ENCODE peak calls at places on chromosomes 1 and 21, in eight cellular contexts. L is breast epithelium, C is suprapubic skin, P is lower leg skin, N is stomach, K is sigmoid colon, E is NB4, Q is prostate gland. F is an unnamed sample.
A peak's percentile ranks its signal among the peaks of the same experiment; 100 is the strongest.

GRCh38 chr1:192861860-192862259 is 53.0 kb downstream of the RGS2 start:
- DNase-seq in L (no peak), C (no peak), P (no peak), N (no peak), K (no peak), E (no peak), Q (peak; percentile 56), F (no peak)

GRCh38 chr1:56404066-56404465 is 175.3 kb downstream of the PLPP3 start:
- DNase-seq in L (no peak), C (no peak), P (no peak), N (no peak), K (no peak), E (no peak), Q (no peak), F (no peak)

GRCh38 chr21:22892041-22892440 is 1893.8 kb downstream of the NCAM2 start:
- DNase-seq in L (no peak), C (no peak), P (no peak), N (no peak), K (no peak), E (no peak), Q (no peak), F (no peak)

GRCh38 chr1:219460561-219461511 is 152.1 kb downstream of the ZC3H11B start:
- DNase-seq in L (no peak), C (no peak), P (no peak), N (no peak), K (no peak), E (peak; percentile 64), Q (no peak), F (no peak)

GRCh38 chr1:16073490-16074104 is at the start of gene FAM131C:
- DNase-seq in L (no peak), C (no peak), P (no peak), N (peak; percentile 52), K (no peak), E (peak; percentile 42), Q (no peak), F (no peak)

GRCh38 chr21:42594616-42595280 is 58.7 kb upstream of the PDE9A start:
- DNase-seq in L (peak; percentile 28), C (peak; percentile 62), P (peak; percentile 81), N (no peak), K (no peak), E (no peak), Q (no peak), F (no peak)

GRCh38 chr1:25933479-25934365 is 27.5 kb upstream of the STMN1 start:
- DNase-seq in L (no peak), C (no peak), P (no peak), N (no peak), K (no peak), E (peak; percentile 24), Q (no peak), F (no peak)

GRCh38 chr1:47449702-47450552 is 12.1 kb downstream of the FOXD2 start:
- DNase-seq in L (no peak), C (no peak), P (peak; percentile 87), N (peak; percentile 61), K (no peak), E (no peak), Q (peak; percentile 22), F (no peak)

GRCh38 chr1:47196622-47197021 is 6.8 kb upstream of the PDZK1IP1 start:
- DNase-seq in L (no peak), C (no peak), P (peak; percentile 74), N (no peak), K (peak; percentile 35), E (no peak), Q (no peak), F (no peak)

GRCh38 chr1:243482237-243483022 is 226.6 kb downstream of the SDCCAG8 start:
- DNase-seq in L (no peak), C (no peak), P (no peak), N (no peak), K (peak; percentile 67), E (peak; percentile 51), Q (no peak), F (no peak)

GRCh38 chr1:172109357-172109756 is 268.1 kb downstream of the DNM3 start:
- DNase-seq in L (no peak), C (no peak), P (no peak), N (no peak), K (no peak), E (no peak), Q (no peak), F (no peak)

GRCh38 chr21:42255825-42256224 is 36.9 kb downstream of the ABCG1 start:
- DNase-seq in L (no peak), C (no peak), P (no peak), N (no peak), K (no peak), E (no peak), Q (no peak), F (no peak)

GRCh38 chr1:31761883-31762282 is 2.3 kb downstream of the ADGRB2 start:
- DNase-seq in L (no peak), C (no peak), P (no peak), N (no peak), K (no peak), E (no peak), Q (no peak), F (no peak)

GRCh38 chr1:222093518-222093917 is 351.6 kb upstream of the DUSP10 start:
- DNase-seq in L (no peak), C (no peak), P (no peak), N (no peak), K (no peak), E (no peak), Q (no peak), F (no peak)

GRCh38 chr1:118363396-118363795 is 178.4 kb upstream of the SPAG17 start:
- DNase-seq in L (no peak), C (no peak), P (no peak), N (no peak), K (no peak), E (no peak), Q (no peak), F (no peak)

GRCh38 chr1:147837845-147838363 is 64.7 kb upstream of the GJA8 start:
- DNase-seq in L (no peak), C (no peak), P (no peak), N (no peak), K (no peak), E (no peak), Q (no peak), F (no peak)

GRCh38 chr1:108719654-108720435 is 7.1 kb downstream of the FNDC7 start:
- DNase-seq in L (no peak), C (no peak), P (no peak), N (no peak), K (no peak), E (peak; percentile 65), Q (no peak), F (no peak)

GRCh38 chr1:97581614-97582051 is 339.2 kb downstream of the DPYD start:
- DNase-seq in L (no peak), C (no peak), P (no peak), N (no peak), K (no peak), E (no peak), Q (no peak), F (no peak)

GRCh38 chr1:205298191-205298994 is 23.2 kb downstream of the NUAK2 start:
- DNase-seq in L (no peak), C (no peak), P (no peak), N (no peak), K (no peak), E (no peak), Q (no peak), F (no peak)

DNA sequence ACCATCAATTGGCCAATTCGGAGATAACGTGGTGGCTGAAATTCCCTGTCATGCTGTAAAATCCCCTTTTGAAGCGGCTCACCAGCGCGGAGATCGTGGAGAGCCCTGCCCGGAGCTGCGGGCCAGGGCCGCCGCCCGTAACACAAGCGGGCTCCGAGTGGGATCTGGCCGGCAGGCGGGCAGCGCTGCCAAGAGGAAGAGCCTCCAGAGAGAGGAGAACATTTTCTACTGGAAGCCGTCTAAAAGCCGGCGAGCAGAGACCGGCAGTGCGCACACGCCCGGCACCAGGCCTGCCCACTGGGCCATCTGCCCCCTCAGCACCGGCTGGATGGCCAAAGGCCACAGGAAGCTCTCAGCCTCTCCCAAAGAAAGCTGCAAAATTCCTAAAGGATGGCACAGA is 15.5 kb downstream of the SSBP3 start:
- DNase-seq in L (no peak), C (no peak), P (no peak), N (no peak), K (no peak), E (no peak), Q (no peak), F (no peak)
- TF ChIP-seq POLR2A in L (no peak), C (no peak), P (no peak), N (no peak), K (no peak), E (no peak), Q (no peak), F (no peak)

GRCh38 chr1:8541961-8542521 is 224.1 kb downstream of the SLC45A1 start:
- DNase-seq in L (no peak), C (no peak), P (no peak), N (no peak), K (no peak), E (no peak), Q (no peak), F (no peak)
- TF ChIP-seq POLR2A in L (no peak), C (no peak), P (no peak), N (no peak), K (no peak), E (no peak), Q (no peak), F (no peak)

GRCh38 chr1:6601865-6602668 is 602 bp downstream of the KLHL21 start:
- DNase-seq in L (no peak), C (no peak), P (peak; percentile 88), N (peak; percentile 61), K (peak; percentile 82), E (peak; percentile 56), Q (no peak), F (no peak)

GRCh38 chr1:6602669-6603423 is at the start of gene KLHL21:
- DNase-seq in L (peak; percentile 87), C (peak; percentile 94), P (peak; percentile 98), N (peak; percentile 89), K (peak; percentile 97), E (peak; percentile 93), Q (peak; percentile 87), F (peak; percentile 95)

GRCh38 chr1:6603851-6604558 is 1.3 kb upstream of the KLHL21 start:
- DNase-seq in L (peak; percentile 71), C (peak; percentile 89), P (peak; percentile 95), N (peak; percentile 84), K (peak; percentile 94), E (no peak), Q (peak; percentile 80), F (no peak)

GRCh38 chr1:6601049-6601864 is 1.4 kb downstream of the KLHL21 start:
- DNase-seq in L (peak; percentile 78), C (peak; percentile 91), P (peak; percentile 96), N (peak; percentile 83), K (peak; percentile 94), E (peak; percentile 90), Q (peak; percentile 91), F (peak; percentile 96)

GRCh38 chr1:6603424-6603850 is 768 bp upstream of the KLHL21 start:
- DNase-seq in L (no peak), C (no peak), P (peak; percentile 93), N (peak; percentile 61), K (peak; percentile 89), E (peak; percentile 85), Q (no peak), F (no peak)
- TF ChIP-seq POLR2A in L (peak; percentile 47), C (peak; percentile 69), P (no peak), N (peak; percentile 18), K (no peak), E (no peak), Q (peak; percentile 3), F (peak; percentile 47)

DNA sequence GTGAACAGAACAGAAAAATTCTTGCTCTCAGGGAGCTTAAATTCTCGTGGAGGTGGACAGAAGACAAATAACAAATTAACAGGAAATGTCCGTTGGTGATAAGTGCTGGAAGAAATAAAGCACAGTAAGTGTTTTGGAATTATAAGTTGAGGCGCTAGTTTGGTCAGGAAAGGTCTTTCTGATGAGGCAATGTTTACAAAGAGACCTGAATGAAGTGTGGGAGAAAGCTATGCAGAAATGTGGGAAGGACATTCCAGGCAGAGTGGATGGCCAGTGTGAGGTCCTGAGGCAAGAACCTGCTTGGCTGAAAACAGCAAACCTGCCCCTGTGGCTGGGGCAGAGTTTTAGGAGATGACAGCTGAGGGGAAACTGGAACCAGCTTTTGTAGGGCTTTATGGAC is 23.3 kb downstream of the NGF start:
- DNase-seq in L (no peak), C (no peak), P (no peak), N (no peak), K (no peak), E (no peak), Q (no peak), F (no peak)
- TF ChIP-seq POLR2A in L (no peak), C (no peak), P (no peak), N (no peak), K (no peak), E (no peak), Q (no peak), F (no peak)